ENCODE peak calls at places on chromosomes 4 and X, in four cellular contexts. J, I, H and B are unnamed samples.

GRCh38 chr4:1463927-1464540 is 57.8 kb upstream of the NKX1-1 start:
- DNase-seq in J (no peak), I (peak; percentile 25), H (no peak), B (no peak)

GRCh38 chr4:146224331-146224966 is 10.1 kb downstream of the REELD1 start:
- DNase-seq in J (no peak), I (no peak), H (peak; percentile 48), B (no peak)

GRCh38 chr4:20253272-20253798 is 1.6 kb downstream of the SLIT2 start:
- DNase-seq in J (no peak), I (no peak), H (peak; percentile 43), B (no peak)

GRCh38 chrX:48761674-48762471 is at the start of gene GLOD5:
- DNase-seq in J (peak; percentile 39), I (peak; percentile 27), H (peak; percentile 16), B (no peak)

GRCh38 chr4:177214935-177215334 is 94.7 kb upstream of the NEIL3 start:
- DNase-seq in J (no peak), I (no peak), H (peak; percentile 58), B (no peak)

GRCh38 chr4:145437466-145437865 is 44.2 kb upstream of the SMAD1 start:
- DNase-seq in J (no peak), I (no peak), H (no peak), B (no peak)

GRCh38 chr4:114077610-114078009 is 98.2 kb upstream of the ARSJ start:
- DNase-seq in J (no peak), I (no peak), H (peak; percentile 81), B (peak; percentile 58)

GRCh38 chr4:2805712-2806391 is 13.0 kb downstream of the SH3BP2 start:
- DNase-seq in J (no peak), I (no peak), H (no peak), B (no peak)

GRCh38 chr4:61517144-61517543 is 317.0 kb downstream of the ADGRL3 start:
- DNase-seq in J (no peak), I (no peak), H (no peak), B (no peak)

GRCh38 chrX:34521563-34521962 is 135.5 kb downstream of the TMEM47 start:
- DNase-seq in J (peak; percentile 10), I (no peak), H (peak; percentile 25), B (no peak)

GRCh38 chr4:173418636-173419035 is 19.7 kb upstream of the SCRG1 start:
- DNase-seq in J (no peak), I (no peak), H (no peak), B (no peak)

GRCh38 chrX:63434665-63435064 is 83.5 kb upstream of the SPIN4 start:
- DNase-seq in J (peak; percentile 14), I (no peak), H (no peak), B (peak; percentile 2)

GRCh38 chr4:140774510-140774909 is 18.3 kb upstream of the TBC1D9 start:
- DNase-seq in J (no peak), I (no peak), H (no peak), B (no peak)

GRCh38 chr4:144463896-144464295 is 182.1 kb upstream of the HHIP start:
- DNase-seq in J (no peak), I (no peak), H (no peak), B (no peak)

GRCh38 chr4:89249716-89250361 is 57.8 kb downstream of the GPRIN3 start:
- DNase-seq in J (no peak), I (no peak), H (no peak), B (no peak)

GRCh38 chr4:139560396-139561084 is 4.5 kb upstream of the SETD7 start:
- DNase-seq in J (no peak), I (no peak), H (peak; percentile 14), B (no peak)

GRCh38 chr4:106909776-106910175 is 126.3 kb downstream of the DKK2 start:
- DNase-seq in J (no peak), I (no peak), H (no peak), B (no peak)

GRCh38 chr4:150283689-150284088 is 205.4 kb downstream of the DCLK2 start:
- DNase-seq in J (peak; percentile 16), I (peak; percentile 30), H (peak; percentile 97), B (peak; percentile 89)

GRCh38 chr4:150056569-150056968 is 21.7 kb upstream of the DCLK2 start:
- DNase-seq in J (peak; percentile 85), I (no peak), H (peak; percentile 40), B (no peak)

GRCh38 chr4:165464813-165465381 is 86.1 kb downstream of the CPE start:
- DNase-seq in J (peak; percentile 26), I (peak; percentile 54), H (peak; percentile 67), B (peak; percentile 20)

GRCh38 chr4:159360549-159360948 is 257.7 kb downstream of the RAPGEF2 start:
- DNase-seq in J (no peak), I (no peak), H (peak; percentile 88), B (peak; percentile 62)

GRCh38 chrX:3129256-3129655 is 88.0 kb downstream of the ARSF start:
- DNase-seq in J (no peak), I (no peak), H (peak; percentile 8), B (peak; percentile 20)

GRCh38 chr4:9691221-9692065 is 90.0 kb upstream of the DRD5 start:
- DNase-seq in J (peak; percentile 86), I (peak; percentile 94), H (peak; percentile 72), B (no peak)

GRCh38 chr4:140995058-140995457 is 138.2 kb downstream of the RNF150 start:
- DNase-seq in J (no peak), I (no peak), H (no peak), B (no peak)

GRCh38 chr4:70515342-70516245 is 2.8 kb upstream of the AMTN start:
- DNase-seq in J (peak; percentile 1), I (no peak), H (peak; percentile 90), B (no peak)

GRCh38 chr4:106409901-106410889 is 41.6 kb upstream of the GIMD1 start:
- DNase-seq in J (no peak), I (no peak), H (no peak), B (no peak)

GRCh38 chrX:16465081-16465876 is 184.7 kb upstream of the S100G start:
- DNase-seq in J (no peak), I (no peak), H (peak; percentile 77), B (no peak)

GRCh38 chrX:85561216-85561615 is 181.8 kb upstream of the POF1B start:
- DNase-seq in J (no peak), I (no peak), H (no peak), B (no peak)

GRCh38 chrX:72274526-72274925 is 2.5 kb downstream of the RPS4X start:
- DNase-seq in J (no peak), I (no peak), H (no peak), B (no peak)

GRCh38 chrX:103730746-103731508 is 20.2 kb downstream of the TMEM31 start:
- DNase-seq in J (no peak), I (no peak), H (peak; percentile 97), B (peak; percentile 24)

GRCh38 chrX:138847930-138848329 is 136.4 kb upstream of the FGF13 start:
- DNase-seq in J (peak; percentile 0), I (no peak), H (peak; percentile 3), B (no peak)
- TF ChIP-seq CTCF in J (no peak), I (no peak), H (no peak), B (no peak)

GRCh38 chrX:43882294-43882681 is at the start of gene MAOB:
- DNase-seq in J (no peak), I (peak; percentile 82), H (no peak), B (no peak)
- H3K4me3 ChIP-seq in J (no peak within 1 kb of the TSS), I (no peak within 1 kb of the TSS), H (peak within 1 kb of the TSS; percentile 19), B (no peak within 1 kb of the TSS)

GRCh38 chr4:17469931-17470674 is 41.8 kb downstream of the QDPR start:
- DNase-seq in J (no peak), I (no peak), H (peak; percentile 20), B (no peak)

GRCh38 chr4:17463606-17464005 is 48.3 kb downstream of the QDPR start:
- DNase-seq in J (no peak), I (no peak), H (no peak), B (no peak)

DNA sequence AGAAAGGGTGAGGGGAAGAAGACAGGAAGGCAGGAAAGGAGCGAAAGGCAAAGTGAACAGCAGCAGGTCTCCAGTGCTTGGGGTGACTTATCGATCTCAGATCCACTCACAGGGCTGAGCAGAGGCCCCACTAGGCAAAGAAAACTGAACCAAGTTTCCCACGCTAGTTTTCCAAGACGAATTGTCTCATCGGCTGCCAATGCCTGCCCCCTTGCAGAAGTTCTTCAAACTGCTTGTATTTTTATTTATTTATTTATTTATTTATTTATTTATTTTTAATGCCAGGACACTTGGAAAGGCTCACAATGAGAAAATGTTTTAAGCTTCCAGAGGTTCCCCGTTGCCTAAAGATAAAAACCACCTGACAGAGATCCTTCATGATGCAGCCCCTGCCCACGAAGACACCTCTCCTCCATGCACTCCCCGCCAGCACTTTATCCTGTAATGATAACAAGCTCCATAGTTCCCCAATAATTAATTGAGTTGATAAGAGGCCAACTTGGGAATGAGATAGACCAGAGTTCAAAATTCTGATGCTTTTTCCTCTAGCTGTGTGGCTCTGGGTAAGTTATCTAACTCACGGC is 43.2 kb downstream of the QDPR start:
- DNase-seq in J (peak; percentile 23), I (peak; percentile 33), H (peak; percentile 69), B (peak; percentile 24)
- TF ChIP-seq CTCF in J (peak; percentile 31), I (peak; percentile 51), H (peak; percentile 56), B (peak; percentile 43)

DNA sequence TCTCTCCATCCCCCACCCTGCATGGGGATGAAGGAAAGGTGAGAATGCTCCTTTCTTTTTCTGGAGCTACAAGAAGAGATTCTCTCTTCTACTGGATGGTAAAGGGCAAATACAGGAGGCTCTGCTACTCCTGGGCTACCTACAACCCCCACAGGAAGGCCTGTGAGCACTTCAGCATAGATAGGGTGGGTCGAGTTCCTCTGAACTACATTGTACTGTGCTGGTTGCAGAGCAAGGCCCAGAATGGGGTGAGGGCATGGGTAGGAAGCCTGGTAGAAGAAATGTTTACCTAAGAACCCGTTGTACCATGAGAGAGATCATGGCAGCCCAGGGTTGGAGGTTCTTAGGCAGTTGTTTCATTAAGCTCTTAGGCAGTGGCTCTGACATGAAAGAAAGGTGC is 510.4 kb downstream of the MID1IP1 start:
- DNase-seq in J (no peak), I (no peak), H (no peak), B (no peak)
- H3K4me3 ChIP-seq in J (no peak overlapping the region), I (no peak overlapping the region), H (no peak overlapping the region), B (no peak overlapping the region)